ENCODE peak calls at places on chromosomes 1 and 21, in ten cellular contexts. One of them, this sample, is unnamed.

GRCh38 chr1:19688041-19688842 is 23.6 kb downstream of the HTR6 start:
- DNase-seq in stimulated activated CD4-positive, alpha-beta T cell treated with anti-CD3 and anti-CD28 coated beads, Interleukin-1b, Interleukin-23, amount 100 ng/mL, for 48 hours: peak; percentile 26
- DNase-seq in neural crest cell: no peak
- DNase-seq in iPS DF 6.9: no peak
- DNase-seq in heart right ventricle: no peak
- DNase-seq in nephron progenitor cell: no peak
- DNase-seq in stomach: no peak
- DNase-seq in activated naive CD4-positive, alpha-beta T cell treated with anti-CD3 and anti-CD28 coated beads, Interleukin-2, amount 10 ng/mL, durations not matched to agents 7 days and 5 days: peak; percentile 54
- DNase-seq in iris pigment epithelial cell: no peak
- DNase-seq in GM12865: no peak
- DNase-seq in this sample: no peak

GRCh38 chr1:156656779-156657160 is 14.9 kb downstream of the BCAN start:
- DNase-seq in stimulated activated CD4-positive, alpha-beta T cell treated with anti-CD3 and anti-CD28 coated beads, Interleukin-1b, Interleukin-23, amount 100 ng/mL, for 48 hours: no peak
- DNase-seq in neural crest cell: no peak
- DNase-seq in iPS DF 6.9: no peak
- DNase-seq in heart right ventricle: peak; percentile 48
- DNase-seq in nephron progenitor cell: no peak
- DNase-seq in stomach: no peak
- DNase-seq in activated naive CD4-positive, alpha-beta T cell treated with anti-CD3 and anti-CD28 coated beads, Interleukin-2, amount 10 ng/mL, durations not matched to agents 7 days and 5 days: no peak
- DNase-seq in iris pigment epithelial cell: no peak
- DNase-seq in GM12865: no peak
- DNase-seq in this sample: no peak

GRCh38 chr1:64470670-64471217 is 815 bp downstream of the CACHD1 start:
- DNase-seq in stimulated activated CD4-positive, alpha-beta T cell treated with anti-CD3 and anti-CD28 coated beads, Interleukin-1b, Interleukin-23, amount 100 ng/mL, for 48 hours: no peak
- DNase-seq in neural crest cell: peak; percentile 36
- DNase-seq in iPS DF 6.9: no peak
- DNase-seq in heart right ventricle: peak; percentile 39
- DNase-seq in nephron progenitor cell: peak; percentile 69
- DNase-seq in stomach: peak; percentile 32
- DNase-seq in activated naive CD4-positive, alpha-beta T cell treated with anti-CD3 and anti-CD28 coated beads, Interleukin-2, amount 10 ng/mL, durations not matched to agents 7 days and 5 days: peak; percentile 21
- DNase-seq in iris pigment epithelial cell: peak; percentile 38
- DNase-seq in GM12865: peak; percentile 7
- DNase-seq in this sample: no peak

GRCh38 chr1:152870831-152871730 is 7.0 kb upstream of the SMCP start:
- DNase-seq in stimulated activated CD4-positive, alpha-beta T cell treated with anti-CD3 and anti-CD28 coated beads, Interleukin-1b, Interleukin-23, amount 100 ng/mL, for 48 hours: no peak
- DNase-seq in neural crest cell: no peak
- DNase-seq in iPS DF 6.9: peak; percentile 37
- DNase-seq in heart right ventricle: no peak
- DNase-seq in nephron progenitor cell: peak; percentile 12
- DNase-seq in stomach: no peak
- DNase-seq in activated naive CD4-positive, alpha-beta T cell treated with anti-CD3 and anti-CD28 coated beads, Interleukin-2, amount 10 ng/mL, durations not matched to agents 7 days and 5 days: no peak
- DNase-seq in iris pigment epithelial cell: peak; percentile 6
- DNase-seq in GM12865: peak; percentile 48
- DNase-seq in this sample: no peak

GRCh38 chr1:239608469-239608868 is 222.1 kb downstream of the CHRM3 start:
- DNase-seq in stimulated activated CD4-positive, alpha-beta T cell treated with anti-CD3 and anti-CD28 coated beads, Interleukin-1b, Interleukin-23, amount 100 ng/mL, for 48 hours: no peak
- DNase-seq in neural crest cell: no peak
- DNase-seq in iPS DF 6.9: no peak
- DNase-seq in heart right ventricle: no peak
- DNase-seq in nephron progenitor cell: no peak
- DNase-seq in stomach: no peak
- DNase-seq in activated naive CD4-positive, alpha-beta T cell treated with anti-CD3 and anti-CD28 coated beads, Interleukin-2, amount 10 ng/mL, durations not matched to agents 7 days and 5 days: no peak
- DNase-seq in iris pigment epithelial cell: no peak
- DNase-seq in GM12865: no peak
- DNase-seq in this sample: no peak

GRCh38 chr21:39523398-39523797 is 71.6 kb downstream of the SH3BGR start:
- DNase-seq in stimulated activated CD4-positive, alpha-beta T cell treated with anti-CD3 and anti-CD28 coated beads, Interleukin-1b, Interleukin-23, amount 100 ng/mL, for 48 hours: no peak
- DNase-seq in neural crest cell: no peak
- DNase-seq in iPS DF 6.9: no peak
- DNase-seq in heart right ventricle: no peak
- DNase-seq in nephron progenitor cell: no peak
- DNase-seq in stomach: peak; percentile 85
- DNase-seq in activated naive CD4-positive, alpha-beta T cell treated with anti-CD3 and anti-CD28 coated beads, Interleukin-2, amount 10 ng/mL, durations not matched to agents 7 days and 5 days: no peak
- DNase-seq in iris pigment epithelial cell: peak; percentile 1
- DNase-seq in GM12865: no peak
- DNase-seq in this sample: no peak

GRCh38 chr1:152777510-152778137 is 2.7 kb downstream of the LCE1F start:
- DNase-seq in stimulated activated CD4-positive, alpha-beta T cell treated with anti-CD3 and anti-CD28 coated beads, Interleukin-1b, Interleukin-23, amount 100 ng/mL, for 48 hours: no peak
- DNase-seq in neural crest cell: no peak
- DNase-seq in iPS DF 6.9: no peak
- DNase-seq in heart right ventricle: no peak
- DNase-seq in nephron progenitor cell: no peak
- DNase-seq in stomach: no peak
- DNase-seq in activated naive CD4-positive, alpha-beta T cell treated with anti-CD3 and anti-CD28 coated beads, Interleukin-2, amount 10 ng/mL, durations not matched to agents 7 days and 5 days: no peak
- DNase-seq in iris pigment epithelial cell: no peak
- DNase-seq in GM12865: peak; percentile 40
- DNase-seq in this sample: no peak

GRCh38 chr1:232722626-232723025 is 82.6 kb upstream of the MAP10 start:
- DNase-seq in stimulated activated CD4-positive, alpha-beta T cell treated with anti-CD3 and anti-CD28 coated beads, Interleukin-1b, Interleukin-23, amount 100 ng/mL, for 48 hours: no peak
- DNase-seq in neural crest cell: no peak
- DNase-seq in iPS DF 6.9: no peak
- DNase-seq in heart right ventricle: no peak
- DNase-seq in nephron progenitor cell: no peak
- DNase-seq in stomach: no peak
- DNase-seq in activated naive CD4-positive, alpha-beta T cell treated with anti-CD3 and anti-CD28 coated beads, Interleukin-2, amount 10 ng/mL, durations not matched to agents 7 days and 5 days: no peak
- DNase-seq in iris pigment epithelial cell: peak; percentile 31
- DNase-seq in GM12865: no peak
- DNase-seq in this sample: no peak

GRCh38 chr1:36080236-36080635 is 3.7 kb upstream of the TEKT2 start:
- DNase-seq in stimulated activated CD4-positive, alpha-beta T cell treated with anti-CD3 and anti-CD28 coated beads, Interleukin-1b, Interleukin-23, amount 100 ng/mL, for 48 hours: no peak
- DNase-seq in neural crest cell: no peak
- DNase-seq in iPS DF 6.9: no peak
- DNase-seq in heart right ventricle: no peak
- DNase-seq in nephron progenitor cell: no peak
- DNase-seq in stomach: no peak
- DNase-seq in activated naive CD4-positive, alpha-beta T cell treated with anti-CD3 and anti-CD28 coated beads, Interleukin-2, amount 10 ng/mL, durations not matched to agents 7 days and 5 days: no peak
- DNase-seq in iris pigment epithelial cell: no peak
- DNase-seq in GM12865: no peak
- DNase-seq in this sample: no peak

GRCh38 chr1:196142111-196142510 is 466.1 kb downstream of the KCNT2 start:
- DNase-seq in stimulated activated CD4-positive, alpha-beta T cell treated with anti-CD3 and anti-CD28 coated beads, Interleukin-1b, Interleukin-23, amount 100 ng/mL, for 48 hours: no peak
- DNase-seq in neural crest cell: no peak
- DNase-seq in iPS DF 6.9: no peak
- DNase-seq in heart right ventricle: no peak
- DNase-seq in nephron progenitor cell: no peak
- DNase-seq in stomach: no peak
- DNase-seq in activated naive CD4-positive, alpha-beta T cell treated with anti-CD3 and anti-CD28 coated beads, Interleukin-2, amount 10 ng/mL, durations not matched to agents 7 days and 5 days: no peak
- DNase-seq in iris pigment epithelial cell: no peak
- DNase-seq in GM12865: no peak
- DNase-seq in this sample: no peak

GRCh38 chr1:89865498-89866385 is 44.9 kb downstream of the LRRC8D start:
- DNase-seq in stimulated activated CD4-positive, alpha-beta T cell treated with anti-CD3 and anti-CD28 coated beads, Interleukin-1b, Interleukin-23, amount 100 ng/mL, for 48 hours: no peak
- DNase-seq in neural crest cell: no peak
- DNase-seq in iPS DF 6.9: no peak
- DNase-seq in heart right ventricle: no peak
- DNase-seq in nephron progenitor cell: no peak
- DNase-seq in stomach: no peak
- DNase-seq in activated naive CD4-positive, alpha-beta T cell treated with anti-CD3 and anti-CD28 coated beads, Interleukin-2, amount 10 ng/mL, durations not matched to agents 7 days and 5 days: no peak
- DNase-seq in iris pigment epithelial cell: peak; percentile 85
- DNase-seq in GM12865: no peak
- DNase-seq in this sample: no peak

GRCh38 chr1:162138599-162139397 is 69.3 kb downstream of the NOS1AP start:
- DNase-seq in stimulated activated CD4-positive, alpha-beta T cell treated with anti-CD3 and anti-CD28 coated beads, Interleukin-1b, Interleukin-23, amount 100 ng/mL, for 48 hours: no peak
- DNase-seq in neural crest cell: no peak
- DNase-seq in iPS DF 6.9: no peak
- DNase-seq in heart right ventricle: no peak
- DNase-seq in nephron progenitor cell: no peak
- DNase-seq in stomach: peak; percentile 30
- DNase-seq in activated naive CD4-positive, alpha-beta T cell treated with anti-CD3 and anti-CD28 coated beads, Interleukin-2, amount 10 ng/mL, durations not matched to agents 7 days and 5 days: no peak
- DNase-seq in iris pigment epithelial cell: no peak
- DNase-seq in GM12865: no peak
- DNase-seq in this sample: no peak

GRCh38 chr1:31335007-31335406 is 37.9 kb downstream of the FABP3 start:
- DNase-seq in stimulated activated CD4-positive, alpha-beta T cell treated with anti-CD3 and anti-CD28 coated beads, Interleukin-1b, Interleukin-23, amount 100 ng/mL, for 48 hours: no peak
- DNase-seq in neural crest cell: no peak
- DNase-seq in iPS DF 6.9: no peak
- DNase-seq in heart right ventricle: no peak
- DNase-seq in nephron progenitor cell: no peak
- DNase-seq in stomach: no peak
- DNase-seq in activated naive CD4-positive, alpha-beta T cell treated with anti-CD3 and anti-CD28 coated beads, Interleukin-2, amount 10 ng/mL, durations not matched to agents 7 days and 5 days: no peak
- DNase-seq in iris pigment epithelial cell: peak; percentile 29
- DNase-seq in GM12865: peak; percentile 49
- DNase-seq in this sample: no peak

This sample was measured in activated naive CD8-positive, alpha-beta T cell treated with anti-CD3 and anti-CD28 coated beads for 36 hours.